ENCODE peak calls at places on chromosomes 16 and 17, in ten cellular contexts. H is activated CD4-positive, CD25-positive, alpha-beta regulatory T cell; O is mucosa of gallbladder; C is body of pancreas; A is left ventricle myocardium inferior; F is stimulated activated CD4-positive, alpha-beta T cell treated with anti-CD3 and anti-CD28 coated beads, Interleukin-2, amount 100 ng/mL, for 48 hours; J is kidney tubule cell; V is dorsolateral prefrontal cortex; M is NCI-H2081; N is A172. P is an unnamed sample.
A peak's percentile ranks its signal among the peaks of the same experiment; 100 is the strongest.

GRCh38 chr17:46832306-46832895 is 13.9 kb upstream of the WNT3 start:
- DNase-seq in H (no peak), O (no peak), C (no peak), A (no peak), F (no peak), J (no peak), V (no peak), M (no peak), N (no peak), P (no peak)

GRCh38 chr16:1461146-1461545 is 13.7 kb downstream of the CLCN7 start:
- DNase-seq in H (no peak), O (no peak), C (no peak), A (no peak), F (no peak), J (no peak), V (no peak), M (no peak), N (no peak), P (peak; percentile 32)

GRCh38 chr16:4636196-4636595 is 11.6 kb downstream of the MGRN1 start:
- DNase-seq in H (no peak), O (no peak), C (no peak), A (no peak), F (no peak), J (no peak), V (no peak), M (no peak), N (no peak), P (no peak)

GRCh38 chr16:1180772-1181714 is 28.1 kb downstream of the CACNA1H start:
- DNase-seq in H (no peak), O (no peak), C (no peak), A (peak; percentile 67), F (no peak), J (no peak), V (no peak), M (no peak), N (no peak), P (peak; percentile 39)

GRCh38 chr17:81345211-81346089 is 49.8 kb upstream of the BAHCC1 start:
- DNase-seq in H (peak; percentile 20), O (peak; percentile 85), C (peak; percentile 94), A (peak; percentile 90), F (peak; percentile 50), J (peak; percentile 91), V (peak; percentile 42), M (peak; percentile 89), N (peak; percentile 63), P (peak; percentile 88)

GRCh38 chr17:49438439-49438861 is 23.8 kb upstream of the PHB1 start:
- DNase-seq in H (no peak), O (no peak), C (no peak), A (no peak), F (no peak), J (no peak), V (no peak), M (no peak), N (no peak), P (no peak)

GRCh38 chr17:74289688-74290087 is 15.7 kb downstream of the DNAI2 start:
- DNase-seq in H (no peak), O (no peak), C (no peak), A (no peak), F (no peak), J (no peak), V (no peak), M (no peak), N (no peak), P (no peak)

GRCh38 chr16:12096162-12096781 is 119.7 kb downstream of the SNX29 start:
- DNase-seq in H (no peak), O (no peak), C (no peak), A (no peak), F (no peak), J (peak; percentile 77), V (no peak), M (no peak), N (no peak), P (no peak)

GRCh38 chr17:37816951-37817350 is 72.1 kb upstream of the HNF1B start:
- DNase-seq in H (no peak), O (no peak), C (no peak), A (no peak), F (no peak), J (no peak), V (no peak), M (no peak), N (peak; percentile 45), P (no peak)

GRCh38 chr16:795580-796229 is 4.8 kb downstream of the GNG13 start:
- DNase-seq in H (no peak), O (no peak), C (no peak), A (no peak), F (no peak), J (peak; percentile 42), V (no peak), M (no peak), N (no peak), P (no peak)

GRCh38 chr16:28932339-28933141 is 769 bp downstream of the CD19 start:
- DNase-seq in H (no peak), O (no peak), C (no peak), A (no peak), F (no peak), J (no peak), V (no peak), M (no peak), N (no peak), P (no peak)

GRCh38 chr17:15742051-15742795 is 10.1 kb downstream of the TBC1D26 start:
- DNase-seq in H (no peak), O (no peak), C (no peak), A (no peak), F (no peak), J (no peak), V (no peak), M (no peak), N (no peak), P (no peak)

GRCh38 chr17:61026818-61027217 is 349.2 kb downstream of the BCAS3 start:
- DNase-seq in H (no peak), O (no peak), C (no peak), A (no peak), F (no peak), J (no peak), V (no peak), M (no peak), N (no peak), P (no peak)

GRCh38 chr16:85313541-85314208 is 201.4 kb upstream of the CIBAR2 start:
- DNase-seq in H (no peak), O (no peak), C (no peak), A (no peak), F (no peak), J (no peak), V (no peak), M (no peak), N (no peak), P (no peak)

GRCh38 chr17:77322534-77323412 is 182.0 kb downstream of the SEC14L1 start:
- DNase-seq in H (no peak), O (peak; percentile 84), C (peak; percentile 77), A (peak; percentile 83), F (no peak), J (peak; percentile 97), V (peak; percentile 25), M (no peak), N (peak; percentile 99), P (peak; percentile 97)

GRCh38 chr17:81239714-81240555 is 817 bp downstream of the NDUFAF8 start:
- DNase-seq in H (no peak), O (no peak), C (peak; percentile 25), A (no peak), F (peak; percentile 31), J (peak; percentile 33), V (no peak), M (peak; percentile 21), N (no peak), P (no peak)

GRCh38 chr16:86398622-86399021 is 111.7 kb upstream of the FOXF1 start:
- DNase-seq in H (no peak), O (no peak), C (no peak), A (no peak), F (no peak), J (peak; percentile 30), V (no peak), M (no peak), N (peak; percentile 91), P (no peak)

GRCh38 chr16:78669994-78670393 is 570.5 kb downstream of the WWOX start:
- DNase-seq in H (no peak), O (peak; percentile 30), C (peak; percentile 16), A (peak; percentile 40), F (no peak), J (no peak), V (no peak), M (no peak), N (no peak), P (no peak)

GRCh38 chr16:48433116-48433848 is 48.1 kb upstream of the SIAH1 start:
- DNase-seq in H (no peak), O (no peak), C (no peak), A (no peak), F (no peak), J (no peak), V (no peak), M (no peak), N (no peak), P (no peak)

GRCh38 chr17:3012926-3013581 is 50.4 kb downstream of the OR1D5 start:
- DNase-seq in H (no peak), O (peak; percentile 59), C (peak; percentile 77), A (peak; percentile 44), F (peak; percentile 38), J (peak; percentile 55), V (peak; percentile 77), M (peak; percentile 17), N (peak; percentile 64), P (peak; percentile 58)

GRCh38 chr17:27319536-27320221 is 25.8 kb downstream of the WSB1 start:
- DNase-seq in H (no peak), O (peak; percentile 68), C (peak; percentile 77), A (peak; percentile 77), F (no peak), J (peak; percentile 71), V (peak; percentile 71), M (no peak), N (peak; percentile 16), P (peak; percentile 18)

GRCh38 chr17:58279736-58280479 is 827 bp downstream of the MPO start:
- DNase-seq in H (no peak), O (no peak), C (no peak), A (no peak), F (no peak), J (no peak), V (no peak), M (no peak), N (no peak), P (no peak)

GRCh38 chr16:21211486-21211885 is at the start of gene ZP2:
- DNase-seq in H (no peak), O (no peak), C (no peak), A (no peak), F (no peak), J (no peak), V (no peak), M (no peak), N (no peak), P (no peak)

GRCh38 chr17:33207231-33207630 is 85.9 kb downstream of the ASIC2 start:
- DNase-seq in H (no peak), O (no peak), C (no peak), A (no peak), F (no peak), J (no peak), V (no peak), M (no peak), N (no peak), P (no peak)

GRCh38 chr17:38578641-38579480 is 26.9 kb downstream of the SRCIN1 start:
- DNase-seq in H (no peak), O (no peak), C (no peak), A (no peak), F (no peak), J (no peak), V (no peak), M (no peak), N (no peak), P (no peak)

GRCh38 chr16:8388684-8389083 is 201.6 kb downstream of the TMEM114 start:
- DNase-seq in H (no peak), O (no peak), C (no peak), A (no peak), F (no peak), J (no peak), V (no peak), M (no peak), N (no peak), P (no peak)

GRCh38 chr17:65677932-65678331 is 116.5 kb upstream of the AXIN2 start:
- DNase-seq in H (no peak), O (no peak), C (no peak), A (no peak), F (no peak), J (peak; percentile 55), V (no peak), M (no peak), N (peak; percentile 15), P (no peak)

GRCh38 chr17:32249475-32249874 is 16.2 kb upstream of the RHBDL3 start:
- DNase-seq in H (no peak), O (no peak), C (no peak), A (no peak), F (no peak), J (no peak), V (no peak), M (no peak), N (no peak), P (no peak)